ENCODE peak calls at places on chromosome 4, in seven cellular contexts. R is tibial nerve; I is PC-9; E is cardiac muscle cell; T is upper lobe of right lung; S is naive thymus-derived CD4-positive, alpha-beta T cell; C is sigmoid colon. Q is an unnamed sample.

GRCh38 chr4:44771789-44772188 is 45.4 kb upstream of the GNPDA2 start:
- DNase-seq in C (no peak), R (no peak), E (no peak), I (no peak), T (no peak), S (no peak), Q (no peak)

GRCh38 chr4:74308215-74308614 is at the start of gene EPGN:
- DNase-seq in R (no peak), S (peak), C (no peak), E (peak), T (no peak), I (peak), Q (peak)

GRCh38 chr4:2072971-2073807 is 14.1 kb downstream of the NAT8L start:
- DNase-seq in R (no peak), S (no peak), T (peak), E (no peak), C (peak), I (no peak), Q (peak)

GRCh38 chr4:3680656-3681055 is 85.5 kb upstream of the ADRA2C start:
- DNase-seq in R (no peak), E (no peak), I (no peak), S (no peak), C (peak), T (peak), Q (no peak)

GRCh38 chr4:188110036-188110435 is 633 bp upstream of the TRIML2 start:
- DNase-seq in E (no peak), R (no peak), I (no peak), C (no peak), S (no peak), T (no peak), Q (no peak)

GRCh38 chr4:128134925-128135324 is 73.8 kb downstream of the LARP1B start:
- DNase-seq in I (no peak), T (no peak), S (no peak), C (no peak), R (no peak), E (no peak), Q (no peak)

GRCh38 chr4:8316911-8317351 is 47.4 kb downstream of the HTRA3 start:
- DNase-seq in I (no peak), R (no peak), T (peak), S (no peak), C (peak), E (no peak), Q (peak)

GRCh38 chr4:32519060-32519459 is 1798.9 kb downstream of the PCDH7 start:
- DNase-seq in C (no peak), E (peak), S (no peak), I (no peak), T (no peak), R (no peak), Q (no peak)

GRCh38 chr4:91243132-91243531 is 1060.6 kb upstream of the GRID2 start:
- DNase-seq in R (no peak), E (peak), T (peak), S (no peak), C (no peak), I (no peak), Q (no peak)

GRCh38 chr4:85700362-85700761 is 225.4 kb downstream of the ARHGAP24 start:
- DNase-seq in C (no peak), R (no peak), E (no peak), T (no peak), I (no peak), S (no peak), Q (no peak)

GRCh38 chr4:159150838-159151390 is 48.0 kb downstream of the RAPGEF2 start:
- DNase-seq in E (no peak), T (no peak), C (no peak), S (no peak), I (no peak), R (no peak), Q (no peak)

GRCh38 chr4:16034010-16034829 is 49.6 kb downstream of the PROM1 start:
- DNase-seq in I (no peak), C (no peak), S (no peak), E (peak), R (no peak), T (no peak), Q (no peak)

GRCh38 chr4:150381026-150381425 is 200.9 kb upstream of the MAB21L2 start:
- DNase-seq in I (no peak), S (no peak), T (no peak), E (no peak), R (no peak), C (no peak), Q (no peak)

GRCh38 chr4:4789462-4789861 is 70.0 kb upstream of the MSX1 start:
- DNase-seq in C (no peak), R (no peak), E (no peak), T (no peak), S (no peak), I (no peak), Q (no peak)

GRCh38 chr4:84965558-84966381 is 720 bp downstream of the WDFY3 start:
- DNase-seq in I (peak), E (peak), R (no peak), C (peak), S (no peak), T (peak), Q (peak)

GRCh38 chr4:141759796-141760425 is 123.5 kb downstream of the IL15 start:
- DNase-seq in S (no peak), E (peak), T (no peak), R (no peak), I (no peak), C (no peak), Q (no peak)

GRCh38 chr4:41169256-41169655 is 45.1 kb downstream of the APBB2 start:
- DNase-seq in I (no peak), R (no peak), S (no peak), E (no peak), T (no peak), C (no peak), Q (no peak)
- H3K27ac ChIP-seq in I (no peak), R (no peak), S (no peak), E (no peak), T (no peak), C (no peak), Q (peak)

GRCh38 chr4:6991771-6992557 is 51.2 kb upstream of the TADA2B start:
- DNase-seq in C (no peak), T (no peak), S (no peak), I (peak), R (no peak), E (peak), Q (no peak)
- H3K4me3 ChIP-seq in C (no peak), T (no peak), S (no peak), I (no peak), R (peak), E (no peak), Q (no peak)

GRCh38 chr4:133157460-133158160 is 8.5 kb downstream of the PCDH10 start:
- DNase-seq in I (no peak), T (no peak), S (no peak), C (no peak), E (no peak), R (no peak), Q (no peak)

GRCh38 chr4:133152801-133153526 is 3.9 kb downstream of the PCDH10 start:
- DNase-seq in R (no peak), C (no peak), S (no peak), T (no peak), E (peak), I (no peak), Q (no peak)

GRCh38 chr4:133156096-133156495 is 7.0 kb downstream of the PCDH10 start:
- DNase-seq in S (no peak), T (no peak), C (no peak), E (no peak), I (no peak), R (no peak), Q (no peak)

GRCh38 chr4:133154725-133155124 is 5.6 kb downstream of the PCDH10 start:
- DNase-seq in R (no peak), C (no peak), E (peak), I (no peak), S (no peak), T (no peak), Q (no peak)

DNA sequence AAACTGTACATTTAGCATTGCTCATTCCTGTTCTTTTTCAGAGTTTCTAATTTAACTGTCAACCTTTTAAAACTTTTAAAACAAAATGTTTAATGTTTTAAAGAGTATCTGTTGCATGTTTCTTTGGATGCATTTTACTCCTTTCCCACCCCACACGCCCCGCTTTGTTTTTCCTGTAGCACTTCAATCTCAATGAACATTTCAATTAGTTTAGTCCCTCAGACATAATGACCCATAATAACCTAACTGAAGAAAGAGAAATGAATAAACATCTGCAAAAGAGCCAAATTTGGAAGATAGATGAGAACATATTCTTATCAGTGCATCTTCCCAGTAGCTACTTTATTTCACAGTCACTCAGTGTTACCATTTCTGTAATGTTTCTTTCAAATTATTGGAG is 7.5 kb downstream of the PCDH10 start:
- DNase-seq in C (no peak), R (no peak), S (no peak), T (no peak), E (no peak), I (no peak), Q (no peak)
- H3K27ac ChIP-seq in C (no peak), R (no peak), S (no peak), T (no peak), E (no peak), I (no peak), Q (no peak)

GRCh38 chr4:107978716-107979451 is 10.8 kb upstream of the HADH start:
- DNase-seq in R (no peak), S (no peak), I (no peak), T (no peak), C (no peak), E (no peak), Q (no peak)

GRCh38 chr4:107977482-107977881 is 12.2 kb upstream of the HADH start:
- DNase-seq in I (no peak), R (no peak), C (no peak), T (no peak), S (no peak), E (no peak), Q (no peak)

GRCh38 chr4:107974523-107974922 is 15.2 kb upstream of the HADH start:
- DNase-seq in I (no peak), R (no peak), C (no peak), E (no peak), S (no peak), T (no peak), Q (no peak)

DNA sequence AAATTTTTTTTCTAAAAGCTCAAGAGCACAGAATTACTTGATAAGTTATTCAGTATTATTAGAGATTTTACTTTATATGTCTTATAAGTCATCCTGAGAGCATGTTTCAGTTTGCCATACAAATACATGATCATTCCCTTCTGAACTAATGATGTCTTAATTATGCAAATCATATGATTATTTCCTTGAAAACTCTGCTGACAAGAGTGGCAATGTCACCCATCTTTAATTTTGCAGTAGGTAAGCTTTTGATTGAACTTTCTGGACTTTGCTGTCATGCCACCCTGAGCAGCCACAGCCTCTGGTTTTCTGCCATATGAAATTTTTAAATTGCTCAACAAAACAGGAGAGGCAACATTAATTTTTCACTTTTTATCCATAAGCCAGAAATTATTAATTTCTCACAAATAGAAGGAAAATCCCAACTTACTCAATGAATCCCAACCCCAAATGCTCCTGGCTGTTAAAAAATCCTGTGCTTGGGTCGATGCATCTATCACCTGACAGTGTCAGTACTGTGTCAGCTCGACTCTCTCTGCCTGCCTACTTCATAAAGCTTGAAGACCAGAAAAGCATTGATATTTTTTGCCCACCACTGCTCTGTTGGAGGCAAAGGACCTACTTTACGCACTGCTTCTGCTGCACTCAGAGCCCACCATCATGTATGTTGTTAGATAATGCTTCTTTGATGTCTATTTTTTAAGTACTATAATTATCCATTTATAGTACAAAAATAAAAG is 11.6 kb upstream of the HADH start:
- DNase-seq in R (no peak), T (no peak), I (no peak), S (no peak), E (no peak), C (no peak), Q (no peak)
- H3K4me3 ChIP-seq in R (no peak), T (no peak), I (no peak), S (no peak), E (no peak), C (no peak), Q (no peak)

GRCh38 chr4:99205104-99205979 is 13.7 kb downstream of the ADH6 start:
- DNase-seq in C (no peak), T (no peak), R (no peak), I (no peak), S (no peak), E (peak), Q (no peak)
- H3K27ac ChIP-seq in C (no peak), T (no peak), R (no peak), I (no peak), S (no peak), E (no peak), Q (no peak)

GRCh38 chr4:106695846-106696245 is 327.3 kb upstream of the GIMD1 start:
- DNase-seq in R (no peak), I (no peak), E (no peak), C (no peak), T (no peak), S (no peak), Q (no peak)

GRCh38 chr4:106704253-106704870 is 331.8 kb downstream of the DKK2 start:
- DNase-seq in C (no peak), E (no peak), T (no peak), S (no peak), R (no peak), I (no peak), Q (no peak)

GRCh38 chr4:106694232-106694631 is 325.7 kb upstream of the GIMD1 start:
- DNase-seq in S (no peak), R (no peak), I (no peak), T (no peak), E (no peak), C (no peak), Q (no peak)

GRCh38 chr4:106698621-106699195 is 330.1 kb upstream of the GIMD1 start:
- DNase-seq in I (no peak), C (no peak), R (no peak), S (no peak), E (no peak), T (no peak), Q (no peak)
- H3K4me3 ChIP-seq in I (no peak), C (no peak), R (no peak), S (no peak), E (no peak), T (no peak), Q (no peak)

DNA sequence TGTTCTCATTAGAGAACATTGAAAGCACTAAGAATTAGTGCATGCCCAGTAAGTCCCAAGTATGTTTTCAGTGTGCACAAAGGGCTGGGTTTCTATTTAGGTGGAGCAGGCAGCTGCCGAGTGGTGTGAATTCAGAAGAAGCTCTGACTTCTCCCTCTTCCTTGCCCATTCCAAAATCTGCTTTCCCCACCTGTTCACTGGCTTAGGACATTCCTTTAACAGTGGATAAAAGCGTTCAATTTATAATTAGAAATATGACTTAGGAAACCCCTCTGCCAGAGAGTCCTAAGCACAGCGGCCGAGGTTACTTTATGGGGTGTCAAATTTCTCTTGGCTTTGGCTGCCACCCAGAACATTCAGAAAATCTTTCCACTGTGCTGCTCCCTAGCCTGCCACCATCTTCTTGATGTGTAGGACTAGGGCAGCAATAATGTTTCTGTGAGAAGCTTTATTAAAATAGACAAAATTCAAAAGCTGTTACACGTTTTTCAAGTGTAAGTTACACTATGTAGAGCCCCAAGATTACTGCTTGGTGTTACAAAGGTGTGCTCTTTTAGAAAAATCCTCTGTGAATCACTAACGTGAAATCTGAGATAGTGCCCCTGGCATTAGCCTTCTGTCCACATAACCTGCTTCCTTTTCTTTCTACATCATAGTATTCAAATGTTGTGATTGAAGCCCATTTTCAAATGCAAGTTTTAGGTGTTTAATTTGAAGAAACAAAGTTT is 191.6 kb upstream of the ANKRD50 start:
- DNase-seq in E (peak), T (no peak), I (peak), C (no peak), R (no peak), S (no peak), Q (no peak)
- H3K27ac ChIP-seq in E (peak), T (peak), I (peak), C (peak), R (no peak), S (no peak), Q (peak)

GRCh38 chr4:76011700-76012387 is 4.5 kb upstream of the CXCL9 start:
- DNase-seq in R (no peak), C (no peak), T (no peak), I (no peak), E (peak), S (no peak), Q (no peak)
- H3K4me3 ChIP-seq in R (peak), C (peak), T (no peak), I (no peak), E (no peak), S (no peak), Q (no peak)